ENCODE peak calls at places on chromosomes 7 and 10, in four cellular contexts. C is activated CD8-positive, alpha-beta T cell treated with anti-CD3 and anti-CD28 coated beads for 36 hours; A is SK-N-SH; U is B cell. W is an unnamed sample.

GRCh38 chr7:28017372-28017771 is 163.2 kb downstream of the JAZF1 start:
- DNase-seq in U (no peak), C (no peak), A (no peak), W (no peak)

GRCh38 chr7:82167568-82168314 is 275.8 kb downstream of the CACNA2D1 start:
- DNase-seq in C (no peak), A (no peak), U (no peak), W (no peak)

GRCh38 chr10:70132098-70133029 is at the start of gene AIFM2:
- DNase-seq in A (peak), C (peak), U (peak), W (peak)

GRCh38 chr7:124171068-124171467 is 138.2 kb upstream of the TMEM229A start:
- DNase-seq in C (peak), A (peak), U (no peak), W (peak)

GRCh38 chr10:69633673-69634635 is 3.9 kb downstream of the FAM241B start:
- DNase-seq in A (no peak), U (no peak), C (no peak), W (no peak)

GRCh38 chr7:115066050-115066449 is 144.2 kb downstream of the MDFIC start:
- DNase-seq in C (no peak), A (no peak), U (no peak), W (no peak)

GRCh38 chr7:30503273-30504212 is 1.1 kb downstream of the GGCT start:
- DNase-seq in A (peak), C (no peak), U (no peak), W (no peak)

GRCh38 chr10:132539894-132540293 is 2.3 kb downstream of the INPP5A start:
- DNase-seq in C (peak), A (no peak), U (no peak), W (no peak)

GRCh38 chr7:86012955-86013354 is 630.8 kb upstream of the GRM3 start:
- DNase-seq in C (no peak), A (no peak), U (no peak), W (no peak)

GRCh38 chr7:70408891-70409290 is 723.1 kb upstream of the GALNT17 start:
- DNase-seq in C (no peak), A (no peak), U (no peak), W (no peak)

GRCh38 chr10:35563266-35563891 is 41.8 kb upstream of the GJD4 start:
- DNase-seq in U (peak), C (peak), A (peak), W (peak)

GRCh38 chr10:94500063-94500462 is 45.5 kb upstream of the HELLS start:
- DNase-seq in U (no peak), C (no peak), A (peak), W (no peak)

GRCh38 chr7:127587663-127588018 is 570 bp upstream of the ARF5 start:
- DNase-seq in C (no peak), A (no peak), U (no peak), W (no peak)

GRCh38 chr7:127589901-127590300 is 1.7 kb downstream of the ARF5 start:
- DNase-seq in C (no peak), U (no peak), A (no peak), W (no peak)

GRCh38 chr7:127588019-127588696 is at the start of gene ARF5:
- DNase-seq in U (peak), C (peak), A (peak), W (peak)

GRCh38 chr7:127591189-127591588 is 2.3 kb upstream of the FSCN3 start:
- DNase-seq in C (no peak), U (no peak), A (no peak), W (no peak)

DNA sequence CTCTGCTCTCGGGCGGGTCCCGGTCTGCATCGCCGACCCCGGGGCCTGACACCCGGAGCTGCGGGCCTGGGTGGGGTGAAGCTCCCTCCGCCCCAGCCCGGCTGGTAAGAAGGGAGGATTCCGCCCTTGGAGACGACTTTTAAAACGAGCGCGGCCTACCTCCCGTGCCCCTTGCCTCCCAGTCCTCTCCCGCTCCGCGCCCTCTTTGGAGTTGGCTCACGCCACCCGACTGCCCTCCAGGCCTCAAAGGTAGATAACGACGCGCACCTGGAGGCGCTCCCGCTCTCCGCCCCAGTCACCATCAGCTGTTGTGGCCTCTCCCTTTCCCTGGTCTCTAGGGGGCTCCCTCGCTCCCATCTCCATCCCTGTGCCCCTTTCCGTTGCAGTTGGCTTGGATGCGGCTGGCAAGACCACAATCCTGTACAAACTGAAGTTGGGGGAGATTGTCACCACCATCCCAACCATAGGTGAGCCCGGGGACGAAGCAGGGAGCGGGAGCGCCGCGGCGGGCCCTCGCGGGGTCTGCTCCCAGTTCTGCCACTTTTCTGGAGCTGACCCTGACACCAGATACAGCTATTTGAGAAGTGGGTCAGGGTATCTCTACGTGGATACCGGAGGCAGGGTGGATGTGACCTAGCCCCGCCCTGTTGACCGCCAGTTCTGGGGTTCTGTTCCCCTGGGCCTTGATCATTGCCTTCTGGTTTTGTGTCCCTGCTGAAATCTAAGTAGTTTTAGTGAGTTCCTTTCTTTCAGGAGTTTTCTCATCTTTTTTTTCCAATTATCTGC is 679 bp downstream of the ARF5 start:
- DNase-seq in A (peak), C (peak), U (no peak), W (peak)
- TF ChIP-seq CTCF in A (peak), C (no peak), U (no peak), W (peak)

DNA sequence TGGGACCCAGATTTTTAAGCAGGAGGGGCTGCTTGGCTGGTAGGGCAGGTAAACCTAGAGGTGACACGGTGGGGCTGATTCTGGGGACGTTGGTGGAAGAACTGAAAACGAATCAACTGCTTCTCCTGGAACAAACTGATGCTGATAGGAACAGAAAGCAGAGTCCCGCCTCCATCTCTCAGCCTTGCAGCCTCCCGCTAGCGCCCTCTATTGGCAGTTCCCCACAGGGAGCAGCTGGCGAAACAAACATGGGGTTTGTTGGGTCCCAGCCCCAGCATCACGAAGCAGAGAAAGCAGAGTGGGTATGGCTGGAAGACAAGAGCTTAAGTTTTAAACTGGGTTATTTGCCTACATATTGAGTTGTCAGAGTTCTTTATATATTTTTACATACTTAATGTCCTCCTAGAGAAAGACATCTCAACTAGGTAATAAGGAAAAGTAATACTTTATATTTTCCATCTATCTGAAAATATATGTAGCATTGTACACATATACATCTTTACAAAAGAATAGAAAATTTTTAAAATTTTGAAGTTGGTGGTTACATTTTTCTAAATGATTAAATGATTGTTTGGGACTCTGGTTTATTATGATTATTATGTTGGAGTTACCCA is 42.3 kb upstream of the FOXI2 start:
- DNase-seq in C (peak), U (no peak), A (peak), W (peak)
- TF ChIP-seq CTCF in C (peak), U (no peak), A (peak), W (peak)

GRCh38 chr10:72692897-72693598 is 1.1 kb downstream of the MCU start:
- DNase-seq in U (no peak), C (peak), A (no peak), W (no peak)

GRCh38 chr10:72690071-72690755 is 1.7 kb upstream of the MCU start:
- DNase-seq in U (no peak), A (no peak), C (no peak), W (no peak)

GRCh38 chr10:72693599-72693915 is 1.6 kb downstream of the MCU start:
- DNase-seq in U (no peak), A (no peak), C (no peak), W (no peak)

GRCh38 chr10:72691470-72692056 is 380 bp upstream of the MCU start:
- DNase-seq in U (no peak), C (no peak), A (no peak), W (peak)

GRCh38 chr10:72692057-72692891 is at the start of gene MCU:
- DNase-seq in C (peak), U (peak), A (peak), W (peak)
- TF ChIP-seq CTCF in C (no peak), U (no peak), A (no peak), W (no peak)

DNA sequence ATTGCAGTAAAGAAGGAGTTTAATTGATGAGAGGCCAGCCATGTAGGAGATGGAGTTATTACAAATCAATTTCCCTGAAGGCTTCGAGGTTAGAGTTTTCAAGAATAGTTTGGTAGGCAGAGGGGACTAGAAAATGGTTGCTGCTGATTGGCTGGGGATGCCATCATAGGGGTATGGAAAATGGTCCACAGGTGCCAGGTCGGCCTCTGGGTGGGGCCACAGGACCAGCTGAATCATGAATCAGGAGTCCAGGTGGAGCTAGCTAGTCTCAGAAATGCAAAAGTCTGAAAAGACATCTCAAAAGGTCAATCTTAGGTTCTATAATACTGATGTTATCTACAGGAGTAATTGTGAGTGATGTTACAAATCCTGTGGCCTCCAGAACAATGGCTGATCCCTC is 714.0 kb upstream of the GHITM start:
- DNase-seq in U (no peak), A (no peak), C (no peak), W (peak)
- TF ChIP-seq CTCF in U (no peak), A (no peak), C (no peak), W (no peak)

DNA sequence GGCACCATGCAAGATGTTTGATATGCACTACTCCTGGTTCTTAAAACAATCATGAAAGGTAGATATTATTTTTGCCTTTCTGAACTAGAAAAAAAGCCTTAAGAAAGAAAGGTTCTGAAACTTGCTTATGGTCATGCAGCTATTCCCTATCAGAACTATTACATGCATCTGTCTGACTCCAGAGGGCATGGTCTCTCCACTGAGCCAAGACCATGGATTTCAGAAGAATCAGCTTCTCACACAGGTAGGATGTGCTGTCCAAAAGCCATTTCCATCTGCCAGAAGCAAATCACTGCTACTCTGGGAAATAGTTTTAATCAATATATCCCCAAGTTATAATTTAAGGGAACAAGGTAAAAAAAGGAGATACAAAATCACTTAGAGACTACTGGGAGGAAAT is 69.5 kb downstream of the STK17A start:
- DNase-seq in C (no peak), A (no peak), U (no peak), W (no peak)
- TF ChIP-seq CTCF in C (no peak), A (peak), U (no peak), W (no peak)

DNA sequence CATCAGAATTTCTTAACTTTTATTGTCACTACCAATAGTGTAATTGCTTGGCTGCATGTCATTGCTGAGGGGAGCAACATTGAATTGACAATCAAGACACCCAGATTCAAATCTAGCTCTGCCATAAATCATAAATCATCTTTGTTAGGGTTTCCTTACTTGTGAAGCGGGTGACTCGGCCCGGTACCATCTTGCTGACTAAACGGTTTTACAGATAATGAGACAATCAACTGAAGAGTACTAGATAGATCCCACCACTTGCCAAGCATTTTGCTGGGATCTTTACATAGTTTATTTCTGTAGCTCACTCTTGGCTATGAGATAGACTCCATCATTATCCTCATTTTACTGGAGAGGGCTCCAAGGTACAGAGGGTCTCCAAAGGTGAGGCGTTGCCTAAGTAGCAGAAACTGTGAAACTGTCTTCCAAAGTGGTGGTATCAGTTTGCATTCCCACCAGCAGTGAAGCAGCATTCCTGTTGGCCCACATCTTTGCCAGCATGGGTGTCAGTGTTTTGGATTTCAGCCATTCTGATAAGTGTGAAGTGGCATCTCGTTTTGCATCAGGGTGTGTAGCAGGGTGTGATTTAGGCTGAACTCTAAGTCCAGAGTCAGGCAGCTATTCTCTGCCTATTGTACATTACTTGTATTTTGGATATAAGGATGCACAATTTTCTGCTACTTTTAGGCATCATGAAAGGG is 168.7 kb upstream of the BMPER start:
- DNase-seq in A (no peak), U (no peak), C (no peak), W (no peak)
- TF ChIP-seq CTCF in A (no peak), U (no peak), C (no peak), W (no peak)

DNA sequence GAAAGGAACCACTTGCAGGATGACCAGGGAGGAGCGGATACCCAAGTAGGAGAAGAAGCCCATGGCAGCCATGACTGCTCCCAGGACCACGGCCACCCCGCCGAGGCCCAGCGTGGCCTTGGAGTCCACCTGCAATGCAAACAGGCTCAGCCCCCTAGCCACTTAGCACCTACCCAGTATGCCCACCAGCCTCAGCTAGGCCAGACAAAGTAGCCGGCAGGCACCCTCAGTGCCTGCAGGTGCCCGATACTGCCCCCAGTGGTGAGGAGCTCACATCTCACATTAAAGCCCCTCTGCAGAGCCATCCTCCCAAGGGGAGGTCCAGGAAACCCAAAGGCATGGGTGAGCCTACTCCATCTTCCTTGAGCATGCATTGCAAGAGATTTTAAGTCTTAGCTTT is 6.6 kb downstream of the NPC1L1 start:
- DNase-seq in C (peak), U (peak), A (peak), W (peak)
- TF ChIP-seq CTCF in C (peak), U (peak), A (peak), W (peak)

DNA sequence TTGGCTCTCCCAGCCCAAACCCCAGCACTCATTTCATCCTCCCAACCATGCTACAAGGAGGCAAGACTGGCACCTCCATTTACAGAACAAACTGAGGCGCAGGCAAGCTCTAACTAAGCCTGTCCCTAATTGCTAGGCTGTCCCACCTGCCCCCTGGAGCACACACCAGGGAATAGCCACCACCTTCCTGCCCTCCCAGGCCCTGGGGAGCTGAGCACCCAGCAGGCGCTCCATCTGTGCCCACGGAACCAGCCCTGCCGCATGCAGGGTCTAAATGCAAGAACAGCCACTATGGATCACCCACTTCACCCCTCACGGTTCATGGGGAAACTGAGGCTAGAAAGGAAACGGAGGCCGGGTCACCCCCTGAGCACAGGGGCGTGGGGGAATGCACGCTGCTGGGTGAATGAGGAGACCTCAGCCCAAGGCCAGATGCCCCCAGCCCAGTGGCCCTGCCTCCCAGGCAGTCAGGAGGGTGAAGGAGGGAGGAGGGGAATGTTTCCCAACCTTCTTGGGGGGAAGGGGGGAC is 16.5 kb downstream of the PDGFA start:
- DNase-seq in U (no peak), A (no peak), C (no peak), W (no peak)
- TF ChIP-seq CTCF in U (no peak), A (no peak), C (no peak), W (peak)

W was measured in Caco-2.